ENCODE peak calls at places on chromosomes 6 and 20, in five cellular contexts. One of them, this sample, is unnamed.

GRCh38 chr20:37218431-37218830 is 39.1 kb upstream of the MROH8 start:
- ATAC-seq in left lung: no peak
- ATAC-seq in gastroesophageal sphincter: no peak
- ATAC-seq in Panc1: no peak
- ATAC-seq in Right ventricle myocardium inferior: no peak
- ATAC-seq in this sample: no peak

GRCh38 chr20:36182604-36183154 is 28.1 kb downstream of the EPB41L1 start:
- ATAC-seq in Right ventricle myocardium inferior: no peak
- ATAC-seq in Panc1: no peak
- ATAC-seq in gastroesophageal sphincter: no peak
- ATAC-seq in left lung: no peak
- ATAC-seq in this sample: no peak

GRCh38 chr6:84663866-84664265 is 100.5 kb downstream of the TBX18 start:
- ATAC-seq in gastroesophageal sphincter: no peak
- ATAC-seq in Panc1: no peak
- ATAC-seq in Right ventricle myocardium inferior: no peak
- ATAC-seq in left lung: no peak
- ATAC-seq in this sample: no peak

GRCh38 chr6:169863149-169863525 is 111.7 kb downstream of the ERMARD start:
- ATAC-seq in left lung: no peak
- ATAC-seq in Right ventricle myocardium inferior: no peak
- ATAC-seq in gastroesophageal sphincter: no peak
- ATAC-seq in Panc1: no peak
- ATAC-seq in this sample: no peak

GRCh38 chr6:96015791-96016776 is at the start of gene FUT9:
- ATAC-seq in left lung: no peak
- ATAC-seq in Panc1: peak
- ATAC-seq in Right ventricle myocardium inferior: no peak
- ATAC-seq in gastroesophageal sphincter: no peak
- ATAC-seq in this sample: peak

GRCh38 chr6:168666170-168666569 is 225.2 kb downstream of the SMOC2 start:
- ATAC-seq in gastroesophageal sphincter: no peak
- ATAC-seq in Right ventricle myocardium inferior: no peak
- ATAC-seq in left lung: no peak
- ATAC-seq in Panc1: no peak
- ATAC-seq in this sample: no peak

GRCh38 chr6:116253188-116253504 is 729 bp downstream of the TSPYL4 start:
- ATAC-seq in Panc1: peak
- ATAC-seq in Right ventricle myocardium inferior: no peak
- ATAC-seq in gastroesophageal sphincter: no peak
- ATAC-seq in left lung: no peak
- ATAC-seq in this sample: peak

GRCh38 chr6:158257425-158257759 is 54.9 kb upstream of the TULP4 start:
- ATAC-seq in Right ventricle myocardium inferior: no peak
- ATAC-seq in Panc1: no peak
- ATAC-seq in left lung: no peak
- ATAC-seq in gastroesophageal sphincter: no peak
- ATAC-seq in this sample: no peak

GRCh38 chr6:129744201-129744879 is 34.4 kb upstream of the ARHGAP18 start:
- ATAC-seq in Panc1: peak
- ATAC-seq in Right ventricle myocardium inferior: no peak
- ATAC-seq in left lung: peak
- ATAC-seq in gastroesophageal sphincter: peak
- ATAC-seq in this sample: peak

GRCh38 chr6:158571826-158572652 is 12.1 kb downstream of the TMEM181 start:
- ATAC-seq in left lung: peak
- ATAC-seq in Panc1: no peak
- ATAC-seq in gastroesophageal sphincter: no peak
- ATAC-seq in Right ventricle myocardium inferior: peak
- ATAC-seq in this sample: no peak

GRCh38 chr6:42968783-42969182 is 8.2 kb downstream of the GNMT start:
- ATAC-seq in left lung: no peak
- ATAC-seq in Panc1: no peak
- ATAC-seq in Right ventricle myocardium inferior: no peak
- ATAC-seq in gastroesophageal sphincter: no peak
- ATAC-seq in this sample: no peak

GRCh38 chr6:34574647-34575293 is 18.6 kb upstream of the SPDEF start:
- ATAC-seq in Right ventricle myocardium inferior: no peak
- ATAC-seq in gastroesophageal sphincter: no peak
- ATAC-seq in Panc1: no peak
- ATAC-seq in left lung: no peak
- ATAC-seq in this sample: no peak

GRCh38 chr6:13611715-13612114 is 3.4 kb upstream of the NOL7 start:
- ATAC-seq in Right ventricle myocardium inferior: no peak
- ATAC-seq in left lung: no peak
- ATAC-seq in Panc1: no peak
- ATAC-seq in gastroesophageal sphincter: no peak
- ATAC-seq in this sample: no peak

GRCh38 chr6:89452269-89452668 is 19.3 kb downstream of the ANKRD6 start:
- ATAC-seq in gastroesophageal sphincter: no peak
- ATAC-seq in Right ventricle myocardium inferior: no peak
- ATAC-seq in Panc1: no peak
- ATAC-seq in left lung: no peak
- ATAC-seq in this sample: no peak

GRCh38 chr6:135008941-135009290 is 45.7 kb downstream of the HBS1L start:
- ATAC-seq in gastroesophageal sphincter: no peak
- ATAC-seq in Panc1: no peak
- ATAC-seq in left lung: no peak
- ATAC-seq in Right ventricle myocardium inferior: no peak
- ATAC-seq in this sample: no peak

GRCh38 chr6:22826961-22827360 is 257.6 kb downstream of the HDGFL1 start:
- ATAC-seq in left lung: peak
- ATAC-seq in gastroesophageal sphincter: no peak
- ATAC-seq in Right ventricle myocardium inferior: no peak
- ATAC-seq in Panc1: no peak
- ATAC-seq in this sample: no peak

GRCh38 chr6:87702589-87702945 is 534 bp upstream of the AKIRIN2 start:
- ATAC-seq in Panc1: peak
- ATAC-seq in Right ventricle myocardium inferior: no peak
- ATAC-seq in left lung: no peak
- ATAC-seq in gastroesophageal sphincter: peak
- ATAC-seq in this sample: peak

GRCh38 chr6:120894077-120894476 is 440.2 kb downstream of the TBC1D32 start:
- ATAC-seq in gastroesophageal sphincter: no peak
- ATAC-seq in left lung: no peak
- ATAC-seq in Panc1: no peak
- ATAC-seq in Right ventricle myocardium inferior: no peak
- ATAC-seq in this sample: no peak

GRCh38 chr6:27263886-27264285 is 16.4 kb downstream of the PRSS16 start:
- ATAC-seq in gastroesophageal sphincter: no peak
- ATAC-seq in Right ventricle myocardium inferior: no peak
- ATAC-seq in left lung: no peak
- ATAC-seq in Panc1: no peak
- ATAC-seq in this sample: no peak

GRCh38 chr6:84641076-84641475 is 123.3 kb downstream of the TBX18 start:
- ATAC-seq in gastroesophageal sphincter: no peak
- ATAC-seq in Right ventricle myocardium inferior: peak
- ATAC-seq in left lung: no peak
- ATAC-seq in Panc1: no peak
- ATAC-seq in this sample: no peak

GRCh38 chr6:163282672-163283071 is 131.8 kb upstream of the QKI start:
- ATAC-seq in gastroesophageal sphincter: no peak
- ATAC-seq in Right ventricle myocardium inferior: no peak
- ATAC-seq in left lung: no peak
- ATAC-seq in Panc1: no peak
- ATAC-seq in this sample: no peak

GRCh38 chr6:122995930-122996796 is at the start of gene CLVS2:
- ATAC-seq in left lung: peak
- ATAC-seq in Panc1: peak
- ATAC-seq in Right ventricle myocardium inferior: no peak
- ATAC-seq in gastroesophageal sphincter: no peak
- ATAC-seq in this sample: peak

GRCh38 chr6:53527249-53527765 is 17.6 kb downstream of the GCLC start:
- ATAC-seq in Panc1: no peak
- ATAC-seq in left lung: no peak
- ATAC-seq in Right ventricle myocardium inferior: no peak
- ATAC-seq in gastroesophageal sphincter: no peak
- ATAC-seq in this sample: no peak

GRCh38 chr20:50475879-50476292 is 34.3 kb upstream of the PTPN1 start:
- ATAC-seq in Panc1: peak
- ATAC-seq in left lung: peak
- ATAC-seq in gastroesophageal sphincter: peak
- ATAC-seq in Right ventricle myocardium inferior: no peak
- ATAC-seq in this sample: no peak

GRCh38 chr6:25411316-25411961 is 132.3 kb downstream of the CARMIL1 start:
- ATAC-seq in Panc1: no peak
- ATAC-seq in left lung: peak
- ATAC-seq in Right ventricle myocardium inferior: no peak
- ATAC-seq in gastroesophageal sphincter: no peak
- ATAC-seq in this sample: no peak

GRCh38 chr6:6751615-6752014 is 163.1 kb downstream of the LY86 start:
- ATAC-seq in Right ventricle myocardium inferior: no peak
- ATAC-seq in gastroesophageal sphincter: no peak
- ATAC-seq in Panc1: no peak
- ATAC-seq in left lung: peak
- ATAC-seq in this sample: no peak

GRCh38 chr6:150900049-150900448 is 34.5 kb downstream of the MTHFD1L start:
- ATAC-seq in gastroesophageal sphincter: no peak
- ATAC-seq in Right ventricle myocardium inferior: no peak
- ATAC-seq in left lung: no peak
- ATAC-seq in Panc1: no peak
- ATAC-seq in this sample: no peak

GRCh38 chr6:33813960-33814662 is 10.3 kb upstream of the MLN start:
- ATAC-seq in left lung: no peak
- ATAC-seq in gastroesophageal sphincter: no peak
- ATAC-seq in Right ventricle myocardium inferior: no peak
- ATAC-seq in Panc1: no peak
- ATAC-seq in this sample: no peak

GRCh38 chr6:160048471-160048870 is 73.1 kb upstream of the SLC22A1 start:
- ATAC-seq in Panc1: no peak
- ATAC-seq in Right ventricle myocardium inferior: no peak
- ATAC-seq in left lung: no peak
- ATAC-seq in gastroesophageal sphincter: no peak
- ATAC-seq in this sample: no peak

This sample was measured in SK-N-SH treated with all-trans-retinoic acid at 6 μM for 48 hours.